ENCODE peak calls at places on chromosomes 11 and 22, in ten cellular contexts. G, N, L, X, V, F, H, K, S and W are unnamed samples.

GRCh38 chr22:46054091-46054877 is 77.3 kb upstream of the WNT7B start:
- DNase-seq in V (no peak), K (no peak), X (peak), N (peak), F (peak), G (peak), H (no peak), S (no peak), L (peak), W (no peak)

GRCh38 chr11:30560345-30561106 is 25.6 kb downstream of the MPPED2 start:
- DNase-seq in F (no peak), K (no peak), L (no peak), S (no peak), X (no peak), H (no peak), V (no peak), G (no peak), N (no peak), W (no peak)

GRCh38 chr11:117703209-117703608 is 93.8 kb downstream of the DSCAML1 start:
- DNase-seq in G (no peak), X (no peak), F (no peak), H (no peak), S (no peak), L (no peak), N (no peak), K (no peak), V (no peak), W (no peak)

GRCh38 chr11:75802913-75803820 is 11.8 kb upstream of the UVRAG start:
- DNase-seq in V (peak), K (peak), L (peak), N (peak), G (peak), X (peak), F (peak), S (peak), H (no peak), W (peak)

GRCh38 chr22:44702479-44703219 is 645 bp downstream of the PRR5 start:
- DNase-seq in V (no peak), G (no peak), S (peak), L (no peak), K (no peak), F (peak), X (no peak), H (no peak), N (no peak), W (no peak)

GRCh38 chr11:31114437-31114836 is 255.1 kb downstream of the DCDC1 start:
- DNase-seq in V (no peak), H (no peak), G (no peak), K (no peak), N (no peak), L (no peak), S (no peak), F (no peak), X (no peak), W (no peak)

GRCh38 chr22:40189979-40190378 is 12.3 kb downstream of the TNRC6B start:
- DNase-seq in N (no peak), S (no peak), X (no peak), F (no peak), H (no peak), K (no peak), G (no peak), L (peak), V (no peak), W (no peak)

GRCh38 chr11:72141066-72141465 is 5.5 kb downstream of the FOLR3 start:
- DNase-seq in X (peak), H (no peak), L (peak), F (no peak), V (no peak), G (no peak), S (no peak), K (no peak), N (no peak), W (peak)